ENCODE peak calls at places on chromosomes 1 and 21, in seven cellular contexts. C is WTC11, G is body of pancreas, O is lower lobe of right lung, Q is kidney epithelial cell, B is pancreas, S is fibroblast of the aortic adventitia. X is an unnamed sample.

GRCh38 chr21:26846036-26846931 is 1.1 kb upstream of the ADAMTS1 start:
- DNase-seq in C (peak), G (peak), O (peak), Q (no peak), B (peak), S (peak), X (peak)

GRCh38 chr1:15531003-15531402 is 4.4 kb downstream of the DNAJC16 start:
- DNase-seq in C (no peak), G (no peak), O (no peak), Q (no peak), B (no peak), S (no peak), X (no peak)

GRCh38 chr21:44932366-44933181 is 7.3 kb upstream of the SLX9 start:
- DNase-seq in C (no peak), G (no peak), O (peak), Q (no peak), B (no peak), S (no peak), X (no peak)

GRCh38 chr1:163361123-163361934 is 39.6 kb downstream of the NUF2 start:
- DNase-seq in C (peak), G (no peak), O (no peak), Q (no peak), B (no peak), S (peak), X (no peak)

GRCh38 chr1:7250176-7250575 is 464.9 kb downstream of the CAMTA1 start:
- DNase-seq in C (no peak), G (no peak), O (no peak), Q (peak), B (no peak), S (no peak), X (no peak)

GRCh38 chr1:219791766-219792165 is 136.6 kb downstream of the SLC30A10 start:
- DNase-seq in C (no peak), G (no peak), O (no peak), Q (no peak), B (no peak), S (no peak), X (no peak)

GRCh38 chr1:162373072-162373427 is 3.6 kb downstream of the SPATA46 start:
- DNase-seq in C (no peak), G (no peak), O (no peak), Q (no peak), B (no peak), S (no peak), X (no peak)

GRCh38 chr1:84834419-84835064 is 58.5 kb downstream of the LPAR3 start:
- DNase-seq in C (no peak), G (peak), O (no peak), Q (no peak), B (no peak), S (peak), X (no peak)

GRCh38 chr1:47675047-47675675 is 237.3 kb downstream of the FOXD2 start:
- DNase-seq in C (no peak), G (no peak), O (no peak), Q (no peak), B (no peak), S (no peak), X (no peak)

GRCh38 chr1:14630986-14631385 is 32.5 kb downstream of the KAZN start:
- DNase-seq in C (no peak), G (no peak), O (no peak), Q (no peak), B (no peak), S (no peak), X (no peak)

GRCh38 chr1:231192620-231193163 is 30.8 kb downstream of the TRIM67 start:
- DNase-seq in C (no peak), G (peak), O (peak), Q (peak), B (peak), S (peak), X (peak)

GRCh38 chr1:194078765-194079164 is 892.4 kb upstream of the B3GALT2 start:
- DNase-seq in C (no peak), G (no peak), O (no peak), Q (no peak), B (no peak), S (no peak), X (no peak)

GRCh38 chr1:89035080-89035479 is 12.4 kb upstream of the GBP3 start:
- DNase-seq in C (no peak), G (no peak), O (no peak), Q (no peak), B (no peak), S (no peak), X (no peak)

GRCh38 chr1:204357551-204357950 is 2.2 kb downstream of the PLEKHA6 start:
- DNase-seq in C (no peak), G (no peak), O (no peak), Q (no peak), B (no peak), S (peak), X (peak)

GRCh38 chr1:85349224-85349623 is 72.8 kb upstream of the BCL10 start:
- DNase-seq in C (no peak), G (no peak), O (no peak), Q (no peak), B (no peak), S (no peak), X (no peak)

GRCh38 chr1:7229186-7229585 is 443.9 kb downstream of the CAMTA1 start:
- DNase-seq in C (no peak), G (no peak), O (no peak), Q (no peak), B (no peak), S (no peak), X (no peak)

GRCh38 chr1:94708811-94709210 is 111.3 kb upstream of the SLC44A3 start:
- DNase-seq in C (no peak), G (no peak), O (no peak), Q (no peak), B (no peak), S (no peak), X (no peak)
- TF ChIP-seq CTCF in C (no peak), G (no peak), O (no peak), Q (no peak), B (no peak), S (no peak), X (no peak)

GRCh38 chr1:46223472-46223943 is 20.4 kb downstream of the LURAP1 start:
- DNase-seq in C (peak), G (peak), O (peak), Q (peak), B (peak), S (peak), X (peak)
- TF ChIP-seq CTCF in C (peak), G (peak), O (peak), Q (peak), B (peak), S (peak), X (peak)

GRCh38 chr21:16082038-16082816 is 352.4 kb downstream of the USP25 start:
- DNase-seq in C (no peak), G (no peak), O (no peak), Q (no peak), B (no peak), S (peak), X (no peak)
- TF ChIP-seq CTCF in C (no peak), G (peak), O (peak), Q (peak), B (peak), S (peak), X (peak)

DNA sequence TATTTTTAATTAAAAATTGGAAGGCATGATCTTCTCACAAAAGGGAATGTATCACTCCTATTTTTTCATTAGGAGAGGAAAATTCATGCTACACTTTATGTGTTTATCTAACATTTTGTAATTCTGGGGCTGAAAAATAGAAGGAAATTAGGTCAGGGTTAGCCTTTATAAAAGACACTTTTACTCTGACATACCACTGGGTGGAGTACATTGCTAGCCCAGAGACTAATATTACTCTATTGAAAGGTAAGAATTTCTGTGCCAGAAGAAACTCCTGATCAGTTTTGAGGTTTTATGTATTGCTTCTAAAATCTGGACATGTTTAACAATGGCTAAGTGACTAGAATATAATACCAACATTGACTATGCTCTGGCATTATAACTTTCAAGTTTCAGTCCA is 724.6 kb downstream of the USP25 start:
- DNase-seq in C (no peak), G (no peak), O (no peak), Q (no peak), B (no peak), S (peak), X (no peak)
- TF ChIP-seq CTCF in C (no peak), G (no peak), O (no peak), Q (peak), B (no peak), S (peak), X (peak)

GRCh38 chr1:182718311-182718710 is 33.9 kb upstream of the RGS8 start:
- DNase-seq in C (no peak), G (no peak), O (no peak), Q (no peak), B (no peak), S (no peak), X (no peak)
- TF ChIP-seq CTCF in C (no peak), G (no peak), O (no peak), Q (no peak), B (no peak), S (no peak), X (no peak)

GRCh38 chr1:34549199-34549598 is 205.6 kb upstream of the GJB5 start:
- DNase-seq in C (peak), G (no peak), O (no peak), Q (no peak), B (peak), S (no peak), X (no peak)

DNA sequence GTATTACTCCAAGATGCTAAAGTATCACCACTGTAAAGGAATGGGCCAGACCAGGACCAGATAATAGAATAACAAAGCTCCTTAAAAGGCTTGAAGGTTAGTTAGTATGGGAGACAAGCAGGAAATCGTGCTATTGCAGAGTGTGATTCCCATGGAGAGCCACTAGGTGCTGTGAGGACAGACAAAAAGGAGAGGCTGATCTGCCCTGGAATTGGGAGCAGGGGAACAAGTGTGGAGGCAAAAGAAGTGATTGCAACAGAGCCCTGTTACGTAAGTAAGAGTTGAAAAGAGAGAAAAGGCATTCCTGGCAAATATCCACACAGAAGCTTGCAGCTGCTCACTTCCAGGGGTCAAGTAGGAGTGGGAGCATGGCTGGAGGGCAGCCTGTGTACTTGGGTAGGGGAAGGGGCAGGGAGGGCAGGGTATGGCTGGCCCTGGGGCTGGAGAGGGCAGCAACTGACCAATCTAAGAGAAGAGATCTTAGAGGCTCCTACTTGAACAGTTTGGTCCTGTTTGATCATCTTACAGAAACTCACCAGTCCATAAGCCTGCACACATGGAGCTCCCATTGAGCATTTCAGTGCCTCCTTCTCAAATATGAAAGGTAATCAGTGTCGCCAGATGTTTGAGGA is 207.7 kb upstream of the GJB5 start:
- DNase-seq in C (peak), G (no peak), O (no peak), Q (no peak), B (no peak), S (peak), X (no peak)
- TF ChIP-seq CTCF in C (peak), G (no peak), O (peak), Q (peak), B (no peak), S (peak), X (no peak)

DNA sequence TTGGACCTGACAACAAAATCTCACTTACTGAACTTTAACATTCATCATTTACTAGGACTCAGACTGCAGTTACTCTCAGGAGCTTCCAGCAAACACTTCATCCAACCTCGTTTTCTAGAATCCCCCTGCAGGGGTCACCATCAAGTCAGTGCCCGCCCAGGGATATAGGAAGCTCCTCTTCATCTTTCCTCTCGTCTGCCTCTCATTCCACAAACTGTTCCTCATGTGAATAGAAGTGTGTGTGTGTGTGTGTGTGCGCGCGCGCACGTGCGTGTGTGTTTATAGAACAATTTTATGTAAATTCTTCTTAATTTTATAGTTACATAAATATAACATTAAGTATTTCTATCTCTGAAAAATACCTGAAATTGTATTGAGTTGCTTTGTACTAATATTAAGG is 21.8 kb upstream of the ABCD3 start:
- DNase-seq in C (peak), G (no peak), O (no peak), Q (no peak), B (no peak), S (peak), X (no peak)
- TF ChIP-seq CTCF in C (no peak), G (no peak), O (no peak), Q (no peak), B (no peak), S (peak), X (no peak)

GRCh38 chr1:151008244-151009205 is at the start of gene PRUNE1:
- DNase-seq in C (peak), G (peak), O (peak), Q (peak), B (peak), S (peak), X (peak)

GRCh38 chr1:151007853-151008243 is 401 bp upstream of the PRUNE1 start:
- DNase-seq in C (no peak), G (no peak), O (no peak), Q (no peak), B (no peak), S (no peak), X (no peak)

GRCh38 chr1:151009206-151009587 is 948 bp downstream of the PRUNE1 start:
- DNase-seq in C (no peak), G (no peak), O (no peak), Q (no peak), B (no peak), S (peak), X (no peak)

GRCh38 chr1:151005729-151006330 is 872 bp downstream of the MINDY1 start:
- DNase-seq in C (no peak), G (no peak), O (no peak), Q (no peak), B (no peak), S (no peak), X (no peak)

DNA sequence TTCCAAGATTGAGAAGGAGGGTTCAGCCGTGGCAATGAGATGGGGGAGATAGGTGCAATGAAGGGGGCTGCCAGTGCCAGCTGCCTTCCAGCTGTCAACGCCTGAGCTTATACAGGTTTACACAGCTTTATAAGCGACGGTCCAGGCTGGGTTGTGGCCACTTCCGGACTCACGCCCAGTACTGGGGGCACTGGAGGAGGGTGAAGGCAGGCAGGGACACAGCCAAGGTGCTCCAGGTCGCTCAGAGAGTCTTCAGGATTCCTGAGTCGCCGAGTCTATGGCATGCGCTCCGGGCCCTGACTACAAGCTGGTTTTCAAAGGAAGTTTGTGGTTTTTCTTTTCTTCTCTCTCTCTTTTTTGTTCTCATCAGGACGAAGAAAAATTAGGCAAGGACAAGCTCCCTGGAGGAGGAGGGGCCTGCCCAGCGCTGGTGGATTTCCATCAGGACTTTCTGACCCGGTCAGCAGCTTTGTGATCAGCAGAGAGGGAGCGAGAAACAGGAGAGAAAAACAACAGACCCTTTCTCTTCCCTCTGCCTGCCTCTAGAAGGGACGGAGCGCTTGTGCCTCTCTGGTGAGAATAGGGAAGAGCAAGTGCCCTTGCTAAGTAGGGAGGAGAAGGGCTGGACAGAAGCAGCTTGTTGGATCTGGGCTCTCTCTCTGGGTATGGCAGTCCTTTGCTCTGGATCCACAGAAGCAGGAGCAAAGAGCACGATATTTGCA is at the start of gene MINDY1:
- DNase-seq in C (peak), G (peak), O (peak), Q (peak), B (peak), S (peak), X (peak)
- TF ChIP-seq CTCF in C (no peak), G (peak), O (peak), Q (peak), B (peak), S (peak), X (peak)

GRCh38 chr1:151294748-151295462 is 12.8 kb downstream of the ZNF687 start:
- DNase-seq in C (no peak), G (no peak), O (peak), Q (no peak), B (no peak), S (no peak), X (no peak)

GRCh38 chr1:151293093-151293492 is 11.0 kb downstream of the ZNF687 start:
- DNase-seq in C (no peak), G (no peak), O (peak), Q (no peak), B (no peak), S (no peak), X (no peak)

GRCh38 chr1:151289991-151290708 is 8.1 kb downstream of the ZNF687 start:
- DNase-seq in C (no peak), G (no peak), O (no peak), Q (no peak), B (no peak), S (no peak), X (no peak)

GRCh38 chr1:151290709-151291303 is 8.7 kb downstream of the ZNF687 start:
- DNase-seq in C (no peak), G (no peak), O (no peak), Q (no peak), B (no peak), S (no peak), X (no peak)

DNA sequence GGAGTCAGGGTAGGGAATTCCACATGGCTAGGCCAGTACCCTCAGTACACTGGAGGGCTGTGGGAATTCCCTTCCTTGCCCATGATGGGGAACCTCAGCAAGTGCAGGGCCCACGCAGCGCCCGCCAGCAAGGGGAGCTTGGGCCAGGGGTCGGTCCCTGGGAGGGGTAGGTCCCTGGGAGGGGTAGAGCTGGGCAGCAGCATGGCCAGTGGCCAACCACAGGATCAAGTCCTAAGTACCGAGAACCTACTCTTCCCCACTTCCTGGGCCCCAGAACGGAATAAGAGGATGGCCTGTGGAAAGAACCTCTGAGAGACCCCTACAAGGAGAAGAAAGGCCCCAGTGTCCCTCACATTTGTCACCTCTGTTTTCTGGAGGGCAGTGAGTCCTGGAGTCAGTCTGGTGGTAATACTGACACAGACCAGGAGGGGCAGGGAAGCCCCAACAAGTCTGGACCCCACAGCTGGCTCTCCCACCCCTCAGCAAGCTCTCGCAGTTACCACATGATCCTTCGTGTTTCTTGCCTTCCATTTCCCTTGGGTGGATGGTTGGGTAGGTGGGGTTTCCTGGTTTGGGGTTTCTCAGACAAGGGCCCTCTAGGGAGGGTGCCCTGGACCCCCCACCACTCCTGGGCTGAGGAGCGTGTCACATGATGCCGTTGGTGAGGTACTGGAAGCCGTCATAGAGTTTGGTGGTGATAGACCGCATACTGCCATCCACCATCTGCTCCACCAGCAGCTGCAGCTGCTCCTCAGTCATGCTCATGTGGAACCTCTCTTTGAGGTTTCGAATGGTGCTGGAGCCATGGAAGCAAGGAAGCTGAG is 10.3 kb downstream of the ZNF687 start:
- DNase-seq in C (no peak), G (no peak), O (no peak), Q (no peak), B (no peak), S (no peak), X (no peak)
- TF ChIP-seq CTCF in C (no peak), G (no peak), O (no peak), Q (peak), B (no peak), S (peak), X (no peak)

GRCh38 chr21:41610042-41610839 is 102.3 kb upstream of the TMPRSS2 start:
- DNase-seq in C (peak), G (peak), O (peak), Q (no peak), B (peak), S (peak), X (peak)

GRCh38 chr21:41612674-41613250 is 104.8 kb upstream of the TMPRSS2 start:
- DNase-seq in C (peak), G (peak), O (peak), Q (no peak), B (peak), S (peak), X (peak)

GRCh38 chr21:41611441-41611840 is 103.5 kb upstream of the TMPRSS2 start:
- DNase-seq in C (no peak), G (no peak), O (no peak), Q (no peak), B (no peak), S (no peak), X (no peak)

GRCh38 chr21:41613421-41613998 is 105.6 kb upstream of the TMPRSS2 start:
- DNase-seq in C (no peak), G (no peak), O (no peak), Q (no peak), B (no peak), S (no peak), X (no peak)

DNA sequence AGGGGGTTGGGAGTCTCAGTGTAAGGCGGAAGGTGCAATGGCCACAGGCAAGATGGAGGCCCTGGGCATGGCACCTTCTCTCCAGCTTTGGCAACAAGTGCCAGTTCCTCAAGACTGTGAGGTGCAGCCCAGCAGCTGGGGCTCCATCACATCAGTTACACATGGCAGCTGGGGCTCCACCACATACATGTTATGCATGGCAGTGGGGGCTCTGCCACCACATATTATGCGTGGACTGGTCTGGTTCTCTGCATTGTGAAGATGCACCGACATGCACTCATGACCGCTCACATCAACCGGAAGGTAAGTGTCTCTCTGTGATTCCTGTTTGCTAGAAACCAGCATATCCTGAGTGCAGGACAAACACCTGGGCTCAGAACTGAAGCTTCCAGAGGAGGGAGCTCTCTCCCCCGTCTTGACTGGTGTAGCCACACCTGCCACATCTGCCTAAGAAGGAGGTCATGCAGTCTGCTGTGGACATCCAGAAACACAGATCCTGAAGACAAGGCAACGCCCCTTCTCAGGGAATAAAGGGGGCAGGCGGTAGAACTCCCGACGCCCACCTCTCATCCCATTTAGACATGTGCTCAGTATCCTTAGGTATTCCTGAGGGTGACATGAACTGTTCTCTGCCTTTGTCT is 104.1 kb upstream of the TMPRSS2 start:
- DNase-seq in C (peak), G (peak), O (no peak), Q (no peak), B (no peak), S (peak), X (no peak)
- TF ChIP-seq CTCF in C (no peak), G (no peak), O (no peak), Q (peak), B (no peak), S (peak), X (no peak)

X was measured in dorsolateral prefrontal cortex.